ENCODE peak calls at places on chromosome X, in seven cellular contexts. R is fibroblast of pulmonary artery; N is fibroblast of mammary gland; K is CD4-positive, alpha-beta T cell; X is progenitor cell of endocrine pancreas; G is fibroblast of lung; D is endothelial cell. U is an unnamed sample.
A peak's percentile ranks its signal among the peaks of the same experiment; 100 is the strongest.

GRCh38 chrX:147646949-147647717 is 264.6 kb upstream of the FMR1 start:
- DNase-seq in R (no peak), N (no peak), K (no peak), X (no peak), G (no peak), D (no peak), U (no peak)

GRCh38 chrX:47628980-47629379 is 750 bp downstream of the CFP start:
- DNase-seq in R (no peak), N (no peak), K (no peak), X (no peak), G (no peak), D (no peak), U (no peak)

GRCh38 chrX:47361538-47362511 is 8.6 kb upstream of the ZNF157 start:
- DNase-seq in R (peak; percentile 96), N (peak; percentile 94), K (no peak), X (peak; percentile 58), G (peak; percentile 98), D (peak; percentile 57), U (peak; percentile 55)

GRCh38 chrX:139112432-139112831 is 400.9 kb upstream of the FGF13 start:
- DNase-seq in R (no peak), N (peak; percentile 73), K (no peak), X (no peak), G (peak; percentile 76), D (no peak), U (no peak)

GRCh38 chrX:22124098-22124497 is 92.0 kb downstream of the PHEX start:
- DNase-seq in R (no peak), N (peak; percentile 44), K (no peak), X (no peak), G (no peak), D (no peak), U (no peak)

GRCh38 chrX:107718156-107718621 is 57.4 kb downstream of the TSC22D3 start:
- DNase-seq in R (peak; percentile 90), N (peak; percentile 88), K (peak; percentile 65), X (peak; percentile 43), G (peak; percentile 58), D (peak; percentile 66), U (peak; percentile 49)

GRCh38 chrX:34300871-34301270 is 168.8 kb upstream of the FAM47A start:
- DNase-seq in R (peak; percentile 65), N (peak; percentile 58), K (no peak), X (peak; percentile 38), G (peak; percentile 6), D (peak; percentile 42), U (no peak)

GRCh38 chrX:131058136-131058868 is at the start of gene ARHGAP36:
- DNase-seq in R (no peak), N (no peak), K (no peak), X (no peak), G (no peak), D (no peak), U (no peak)

GRCh38 chrX:105480646-105481310 is 260.3 kb upstream of the TEX13A start:
- DNase-seq in R (no peak), N (no peak), K (no peak), X (no peak), G (no peak), D (no peak), U (no peak)

GRCh38 chrX:123093792-123094191 is 90.3 kb upstream of the GRIA3 start:
- DNase-seq in R (no peak), N (no peak), K (no peak), X (no peak), G (no peak), D (no peak), U (no peak)

GRCh38 chrX:150730719-150731118 is 37.5 kb downstream of the MTMR1 start:
- DNase-seq in R (no peak), N (peak; percentile 97), K (no peak), X (no peak), G (peak; percentile 52), D (no peak), U (no peak)

GRCh38 chrX:120309873-120310730 is 1.2 kb downstream of the TMEM255A start:
- DNase-seq in R (no peak), N (no peak), K (no peak), X (no peak), G (peak; percentile 36), D (peak; percentile 12), U (no peak)

GRCh38 chrX:120549483-120550452 is 11.0 kb downstream of the CUL4B start:
- DNase-seq in R (peak; percentile 90), N (peak; percentile 95), K (no peak), X (no peak), G (peak; percentile 97), D (no peak), U (no peak)

GRCh38 chrX:117510453-117510852 is 606.2 kb downstream of the KLHL13 start:
- DNase-seq in R (no peak), N (no peak), K (no peak), X (no peak), G (no peak), D (no peak), U (no peak)

GRCh38 chrX:65894138-65894537 is 145.7 kb downstream of the VSIG4 start:
- DNase-seq in R (no peak), N (no peak), K (no peak), X (no peak), G (no peak), D (no peak), U (no peak)

GRCh38 chrX:123222920-123223319 is 38.8 kb downstream of the GRIA3 start:
- DNase-seq in R (no peak), N (no peak), K (no peak), X (no peak), G (no peak), D (no peak), U (no peak)

GRCh38 chrX:105323951-105324350 is 103.5 kb upstream of the TEX13A start:
- DNase-seq in R (peak; percentile 28), N (peak; percentile 80), K (no peak), X (no peak), G (peak; percentile 60), D (no peak), U (no peak)

GRCh38 chrX:10525381-10525780 is 95.0 kb downstream of the MID1 start:
- DNase-seq in R (peak; percentile 25), N (no peak), K (no peak), X (no peak), G (no peak), D (no peak), U (no peak)

GRCh38 chrX:82585868-82586267 is 922.2 kb upstream of the POU3F4 start:
- DNase-seq in R (no peak), N (no peak), K (no peak), X (no peak), G (no peak), D (no peak), U (no peak)

GRCh38 chrX:44482575-44482974 is 60.1 kb downstream of the FUNDC1 start:
- DNase-seq in R (no peak), N (no peak), K (no peak), X (no peak), G (no peak), D (no peak), U (no peak)
- TF ChIP-seq CTCF in R (no peak), N (no peak), K (no peak), X (no peak), G (no peak), D (no peak), U (no peak)

GRCh38 chrX:144327515-144327914 is 443.6 kb downstream of the UBE2NL start:
- DNase-seq in R (no peak), N (peak; percentile 3), K (no peak), X (no peak), G (no peak), D (no peak), U (no peak)
- TF ChIP-seq CTCF in R (no peak), N (no peak), K (no peak), X (no peak), G (no peak), D (no peak), U (no peak)

GRCh38 chrX:40300286-40300890 is 202.6 kb upstream of the BCOR start:
- DNase-seq in R (no peak), N (no peak), K (no peak), X (no peak), G (no peak), D (no peak), U (no peak)

GRCh38 chrX:40299502-40300118 is 201.9 kb upstream of the BCOR start:
- DNase-seq in R (no peak), N (no peak), K (no peak), X (no peak), G (no peak), D (no peak), U (no peak)

GRCh38 chrX:40298569-40298968 is 200.8 kb upstream of the BCOR start:
- DNase-seq in R (no peak), N (no peak), K (no peak), X (no peak), G (no peak), D (no peak), U (no peak)

GRCh38 chrX:40297949-40298539 is 200.3 kb upstream of the BCOR start:
- DNase-seq in R (no peak), N (no peak), K (no peak), X (no peak), G (no peak), D (no peak), U (no peak)

DNA sequence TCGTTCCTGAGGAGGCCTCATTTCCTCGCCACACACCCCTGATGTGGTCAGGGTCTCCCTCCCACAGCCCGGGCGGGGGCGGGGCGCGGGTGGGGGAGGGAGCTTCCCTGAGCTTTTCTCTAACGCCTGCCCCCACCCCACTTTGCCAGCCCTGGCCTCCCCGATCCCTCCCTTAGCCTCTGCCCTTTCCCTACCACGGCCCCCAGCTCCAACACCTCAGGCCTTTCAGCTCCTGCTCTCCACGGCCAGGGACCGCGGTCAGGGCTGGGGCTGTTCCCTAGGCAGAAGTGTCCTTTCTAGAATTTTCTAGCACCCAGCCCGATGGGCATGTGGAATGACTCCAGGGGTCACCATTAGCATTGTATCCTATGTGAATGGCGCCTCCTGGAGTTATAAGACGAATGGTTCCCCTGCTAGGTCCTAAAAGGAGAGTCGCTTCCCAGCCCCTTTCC is 201.3 kb upstream of the BCOR start:
- DNase-seq in R (peak; percentile 9), N (no peak), K (no peak), X (no peak), G (no peak), D (peak; percentile 13), U (no peak)
- TF ChIP-seq CTCF in R (peak; percentile 20), N (no peak), K (no peak), X (peak; percentile 26), G (no peak), D (no peak), U (no peak)

GRCh38 chrX:41131766-41132165 is 46.5 kb downstream of the USP9X start:
- DNase-seq in R (no peak), N (no peak), K (no peak), X (no peak), G (no peak), D (no peak), U (no peak)

GRCh38 chrX:41142130-41142529 is 56.9 kb downstream of the USP9X start:
- DNase-seq in R (no peak), N (no peak), K (no peak), X (no peak), G (no peak), D (no peak), U (no peak)

GRCh38 chrX:41133551-41133950 is 48.3 kb downstream of the USP9X start:
- DNase-seq in R (no peak), N (no peak), K (no peak), X (no peak), G (no peak), D (no peak), U (no peak)

DNA sequence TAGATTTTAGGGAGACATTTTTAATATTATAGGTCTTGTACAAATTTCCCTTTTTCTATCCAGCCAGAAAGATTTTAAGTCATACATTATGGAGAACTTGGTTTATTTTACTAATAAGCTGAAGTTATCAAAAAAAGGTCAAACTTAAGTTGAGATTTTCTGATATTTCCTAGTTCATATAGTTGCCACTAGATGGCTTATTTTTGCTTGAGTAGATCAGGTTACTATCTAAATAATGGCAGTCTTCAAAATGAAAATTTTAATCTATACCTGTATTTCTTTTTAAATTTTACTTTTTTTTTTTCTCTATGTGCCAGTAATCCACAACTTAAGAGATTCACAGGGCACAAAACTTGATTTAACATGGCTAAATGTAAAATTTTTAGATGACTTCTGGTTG is 52.3 kb downstream of the USP9X start:
- DNase-seq in R (peak; percentile 17), N (peak; percentile 36), K (no peak), X (no peak), G (peak; percentile 12), D (no peak), U (no peak)
- TF ChIP-seq CTCF in R (peak; percentile 35), N (peak; percentile 66), K (peak; percentile 35), X (peak; percentile 51), G (no peak), D (peak; percentile 52), U (peak; percentile 47)

U was measured in natural killer cell.